ENCODE peak calls at places on chromosomes 6 and 20, in seven cellular contexts. V, K, C, S, F, T and Y are unnamed samples.
A peak's percentile ranks its signal among the peaks of the same experiment; 100 is the strongest.

GRCh38 chr6:56091159-56091869 is 156.1 kb downstream of the COL21A1 start:
- DNase-seq in V (no peak), K (peak; percentile 33), C (no peak), S (peak; percentile 40), F (no peak), T (no peak), Y (peak; percentile 76)

GRCh38 chr6:27863962-27864905 is 48.0 kb downstream of the OR2B2 start:
- DNase-seq in V (no peak), K (no peak), C (no peak), S (no peak), F (no peak), T (no peak), Y (no peak)

GRCh38 chr20:36344517-36345132 is 38.5 kb downstream of the DLGAP4 start:
- DNase-seq in V (peak; percentile 62), K (no peak), C (no peak), S (peak; percentile 17), F (no peak), T (peak; percentile 63), Y (no peak)

GRCh38 chr6:161031721-161032495 is 40.3 kb downstream of the MAP3K4 start:
- DNase-seq in V (no peak), K (no peak), C (no peak), S (no peak), F (no peak), T (no peak), Y (no peak)

GRCh38 chr6:23244300-23244699 is 674.9 kb downstream of the HDGFL1 start:
- DNase-seq in V (no peak), K (no peak), C (no peak), S (no peak), F (no peak), T (no peak), Y (no peak)

GRCh38 chr6:7650876-7651275 is 60.9 kb downstream of the SNRNP48 start:
- DNase-seq in V (no peak), K (no peak), C (no peak), S (no peak), F (no peak), T (no peak), Y (no peak)

GRCh38 chr6:50850223-50850751 is 31.6 kb downstream of the TFAP2B start:
- DNase-seq in V (no peak), K (peak; percentile 93), C (no peak), S (no peak), F (no peak), T (peak; percentile 84), Y (no peak)

GRCh38 chr6:24446670-24447069 is 42.7 kb downstream of the GPLD1 start:
- DNase-seq in V (no peak), K (no peak), C (no peak), S (no peak), F (no peak), T (no peak), Y (no peak)

GRCh38 chr6:133959667-133960368 is 6.8 kb downstream of the TBPL1 start:
- DNase-seq in V (no peak), K (no peak), C (no peak), S (no peak), F (no peak), T (no peak), Y (no peak)

GRCh38 chr20:46872315-46873211 is 22.1 kb upstream of the EYA2 start:
- DNase-seq in V (no peak), K (no peak), C (no peak), S (no peak), F (no peak), T (no peak), Y (no peak)

GRCh38 chr6:140269766-140270165 is 895.3 kb upstream of the CITED2 start:
- DNase-seq in V (no peak), K (no peak), C (no peak), S (no peak), F (no peak), T (no peak), Y (no peak)

GRCh38 chr20:50192364-50193168 is 1.9 kb downstream of the CEBPB start:
- DNase-seq in V (peak; percentile 84), K (peak; percentile 81), C (peak; percentile 77), S (peak; percentile 85), F (peak; percentile 66), T (peak; percentile 61), Y (peak; percentile 80)

GRCh38 chr6:163354085-163354484 is 60.4 kb upstream of the QKI start:
- DNase-seq in V (no peak), K (no peak), C (no peak), S (no peak), F (no peak), T (no peak), Y (no peak)

GRCh38 chr6:107198631-107199416 is 83.5 kb upstream of the BEND3 start:
- DNase-seq in V (no peak), K (no peak), C (no peak), S (no peak), F (no peak), T (no peak), Y (no peak)

GRCh38 chr20:57414867-57415592 is 23.8 kb downstream of the RBM38 start:
- DNase-seq in V (no peak), K (peak; percentile 32), C (no peak), S (no peak), F (no peak), T (no peak), Y (no peak)

GRCh38 chr6:41872102-41872602 is 23.0 kb downstream of the USP49 start:
- DNase-seq in V (no peak), K (no peak), C (no peak), S (no peak), F (no peak), T (no peak), Y (no peak)

GRCh38 chr6:135270676-135271536 is 89.8 kb downstream of the MYB start:
- DNase-seq in V (peak; percentile 74), K (peak; percentile 89), C (no peak), S (no peak), F (no peak), T (no peak), Y (no peak)

GRCh38 chr6:36746251-36746650 is 48.6 kb downstream of the RAB44 start:
- DNase-seq in V (no peak), K (no peak), C (no peak), S (no peak), F (no peak), T (no peak), Y (no peak)

GRCh38 chr6:72382602-72383529 is 239.0 kb upstream of the KCNQ5 start:
- DNase-seq in V (no peak), K (no peak), C (no peak), S (no peak), F (no peak), T (no peak), Y (no peak)

GRCh38 chr6:16683524-16684194 is 77.6 kb downstream of the ATXN1 start:
- DNase-seq in V (peak; percentile 42), K (no peak), C (no peak), S (no peak), F (no peak), T (no peak), Y (peak; percentile 95)

GRCh38 chr20:39939241-39939865 is 749.7 kb downstream of the MAFB start:
- DNase-seq in V (no peak), K (no peak), C (no peak), S (no peak), F (no peak), T (no peak), Y (no peak)

GRCh38 chr20:59010321-59010994 is 3.4 kb upstream of the CTSZ start:
- DNase-seq in V (no peak), K (no peak), C (no peak), S (no peak), F (no peak), T (no peak), Y (no peak)

GRCh38 chr6:167056370-167056769 is 57.2 kb downstream of the CEP43 start:
- DNase-seq in V (no peak), K (no peak), C (no peak), S (peak; percentile 85), F (no peak), T (no peak), Y (peak; percentile 79)

GRCh38 chr20:25991051-25991755 is 294.6 kb upstream of the ZNF337 start:
- DNase-seq in V (no peak), K (no peak), C (no peak), S (no peak), F (no peak), T (no peak), Y (no peak)

GRCh38 chr6:15299430-15300131 is 53.7 kb downstream of the JARID2 start:
- DNase-seq in V (peak; percentile 24), K (no peak), C (peak; percentile 34), S (peak; percentile 98), F (no peak), T (no peak), Y (peak; percentile 98)

GRCh38 chr6:46985943-46986342 is 56.2 kb downstream of the ADGRF1 start:
- DNase-seq in V (no peak), K (no peak), C (no peak), S (no peak), F (no peak), T (no peak), Y (no peak)

GRCh38 chr20:24582373-24583168 is 113.1 kb downstream of the SYNDIG1 start:
- DNase-seq in V (no peak), K (no peak), C (no peak), S (no peak), F (no peak), T (peak; percentile 10), Y (no peak)

GRCh38 chr20:3165473-3166337 is 6.0 kb upstream of the FASTKD5 start:
- DNase-seq in V (peak; percentile 37), K (peak; percentile 79), C (peak; percentile 76), S (peak; percentile 67), F (no peak), T (no peak), Y (no peak)

GRCh38 chr20:10714236-10714975 is 40.6 kb upstream of the JAG1 start:
- DNase-seq in V (no peak), K (no peak), C (no peak), S (no peak), F (no peak), T (no peak), Y (no peak)

GRCh38 chr20:986733-987355 is 15.3 kb downstream of the RSPO4 start:
- DNase-seq in V (no peak), K (no peak), C (no peak), S (peak; percentile 7), F (no peak), T (no peak), Y (no peak)

GRCh38 chr6:88045521-88046136 is 2.0 kb upstream of the SPACA1 start:
- DNase-seq in V (no peak), K (no peak), C (no peak), S (no peak), F (no peak), T (no peak), Y (no peak)

GRCh38 chr6:106192824-106193223 is 106.7 kb downstream of the PRDM1 start:
- DNase-seq in V (no peak), K (no peak), C (no peak), S (no peak), F (no peak), T (no peak), Y (no peak)